ENCODE peak calls at places on chromosomes 3 and 15, in ten cellular contexts. One of them, this sample, is unnamed.

GRCh38 chr3:157906627-157907026 is 199.6 kb downstream of the SHOX2 start:
- DNase-seq in RWPE1: no peak
- DNase-seq in HCT116: no peak
- DNase-seq in colonic mucosa: no peak
- DNase-seq in PC-3: peak; percentile 57
- DNase-seq in lower lobe of right lung: no peak
- DNase-seq in mammary epithelial cell: peak; percentile 6
- DNase-seq in uterus: no peak
- DNase-seq in stomach: no peak
- DNase-seq in A549: no peak
- DNase-seq in this sample: no peak

GRCh38 chr3:195180490-195181106 is 90.4 kb downstream of the XXYLT1 start:
- DNase-seq in A549: no peak
- DNase-seq in mammary epithelial cell: no peak
- DNase-seq in HCT116: no peak
- DNase-seq in stomach: no peak
- DNase-seq in RWPE1: no peak
- DNase-seq in lower lobe of right lung: no peak
- DNase-seq in colonic mucosa: no peak
- DNase-seq in PC-3: no peak
- DNase-seq in uterus: peak; percentile 23
- DNase-seq in this sample: no peak

GRCh38 chr15:99504071-99504822 is 61.5 kb upstream of the MEF2A start:
- DNase-seq in uterus: no peak
- DNase-seq in stomach: no peak
- DNase-seq in colonic mucosa: no peak
- DNase-seq in RWPE1: no peak
- DNase-seq in A549: no peak
- DNase-seq in HCT116: no peak
- DNase-seq in lower lobe of right lung: no peak
- DNase-seq in PC-3: no peak
- DNase-seq in mammary epithelial cell: no peak
- DNase-seq in this sample: peak; percentile 33

GRCh38 chr15:83709246-83709645 is 55.3 kb downstream of the ADAMTSL3 start:
- DNase-seq in RWPE1: no peak
- DNase-seq in mammary epithelial cell: peak; percentile 86
- DNase-seq in lower lobe of right lung: no peak
- DNase-seq in PC-3: peak; percentile 80
- DNase-seq in HCT116: no peak
- DNase-seq in uterus: no peak
- DNase-seq in stomach: no peak
- DNase-seq in A549: no peak
- DNase-seq in colonic mucosa: no peak
- DNase-seq in this sample: no peak

GRCh38 chr15:36053746-36054145 is 507.8 kb upstream of the DPH6 start:
- DNase-seq in lower lobe of right lung: no peak
- DNase-seq in colonic mucosa: no peak
- DNase-seq in stomach: no peak
- DNase-seq in PC-3: peak; percentile 14
- DNase-seq in mammary epithelial cell: peak; percentile 3
- DNase-seq in uterus: no peak
- DNase-seq in HCT116: no peak
- DNase-seq in RWPE1: no peak
- DNase-seq in A549: no peak
- DNase-seq in this sample: no peak

GRCh38 chr3:143352031-143352623 is 232.6 kb downstream of the CHST2 start:
- DNase-seq in PC-3: no peak
- DNase-seq in mammary epithelial cell: no peak
- DNase-seq in uterus: no peak
- DNase-seq in stomach: no peak
- DNase-seq in HCT116: no peak
- DNase-seq in RWPE1: no peak
- DNase-seq in colonic mucosa: no peak
- DNase-seq in lower lobe of right lung: no peak
- DNase-seq in A549: no peak
- DNase-seq in this sample: no peak

GRCh38 chr3:88807471-88808090 is 299.8 kb upstream of the EPHA3 start:
- DNase-seq in PC-3: peak; percentile 45
- DNase-seq in mammary epithelial cell: peak; percentile 72
- DNase-seq in stomach: no peak
- DNase-seq in A549: no peak
- DNase-seq in colonic mucosa: no peak
- DNase-seq in lower lobe of right lung: no peak
- DNase-seq in uterus: no peak
- DNase-seq in HCT116: no peak
- DNase-seq in RWPE1: peak; percentile 47
- DNase-seq in this sample: no peak

GRCh38 chr15:58038426-58039106 is 26.9 kb downstream of the ALDH1A2 start:
- DNase-seq in PC-3: peak; percentile 96
- DNase-seq in stomach: peak; percentile 52
- DNase-seq in RWPE1: peak; percentile 46
- DNase-seq in colonic mucosa: peak; percentile 58
- DNase-seq in HCT116: no peak
- DNase-seq in uterus: no peak
- DNase-seq in A549: no peak
- DNase-seq in lower lobe of right lung: no peak
- DNase-seq in mammary epithelial cell: peak; percentile 84
- DNase-seq in this sample: no peak

GRCh38 chr3:71547254-71548198 is 36.0 kb downstream of the FOXP1 start:
- DNase-seq in HCT116: no peak
- DNase-seq in stomach: no peak
- DNase-seq in RWPE1: no peak
- DNase-seq in A549: no peak
- DNase-seq in mammary epithelial cell: no peak
- DNase-seq in PC-3: no peak
- DNase-seq in uterus: no peak
- DNase-seq in colonic mucosa: no peak
- DNase-seq in lower lobe of right lung: no peak
- DNase-seq in this sample: peak; percentile 89

GRCh38 chr15:40891810-40892448 is 2.3 kb upstream of the VPS18 start:
- DNase-seq in A549: no peak
- DNase-seq in lower lobe of right lung: no peak
- DNase-seq in stomach: peak; percentile 71
- DNase-seq in colonic mucosa: peak; percentile 76
- DNase-seq in PC-3: peak; percentile 81
- DNase-seq in HCT116: peak; percentile 53
- DNase-seq in RWPE1: peak; percentile 59
- DNase-seq in mammary epithelial cell: peak; percentile 75
- DNase-seq in uterus: no peak
- DNase-seq in this sample: peak; percentile 51

GRCh38 chr15:91909574-91909973 is 56.1 kb downstream of the SLCO3A1 start:
- DNase-seq in A549: no peak
- DNase-seq in colonic mucosa: no peak
- DNase-seq in uterus: no peak
- DNase-seq in RWPE1: no peak
- DNase-seq in HCT116: no peak
- DNase-seq in mammary epithelial cell: no peak
- DNase-seq in lower lobe of right lung: no peak
- DNase-seq in PC-3: no peak
- DNase-seq in stomach: no peak
- DNase-seq in this sample: no peak

GRCh38 chr15:65985387-65985786 is 116.1 kb downstream of the RAB11A start:
- DNase-seq in stomach: peak; percentile 31
- DNase-seq in mammary epithelial cell: no peak
- DNase-seq in uterus: no peak
- DNase-seq in lower lobe of right lung: no peak
- DNase-seq in colonic mucosa: no peak
- DNase-seq in RWPE1: no peak
- DNase-seq in A549: no peak
- DNase-seq in PC-3: no peak
- DNase-seq in HCT116: no peak
- DNase-seq in this sample: no peak

GRCh38 chr3:94083261-94083660 is 20.4 kb downstream of the NSUN3 start:
- DNase-seq in stomach: no peak
- DNase-seq in RWPE1: no peak
- DNase-seq in lower lobe of right lung: no peak
- DNase-seq in PC-3: no peak
- DNase-seq in A549: no peak
- DNase-seq in uterus: no peak
- DNase-seq in colonic mucosa: no peak
- DNase-seq in mammary epithelial cell: no peak
- DNase-seq in HCT116: no peak
- DNase-seq in this sample: no peak

GRCh38 chr3:80087769-80088168 is 320.0 kb upstream of the ROBO1 start:
- DNase-seq in uterus: no peak
- DNase-seq in RWPE1: peak; percentile 17
- DNase-seq in lower lobe of right lung: no peak
- DNase-seq in mammary epithelial cell: peak; percentile 42
- DNase-seq in stomach: no peak
- DNase-seq in PC-3: peak; percentile 80
- DNase-seq in A549: no peak
- DNase-seq in colonic mucosa: no peak
- DNase-seq in HCT116: no peak
- DNase-seq in this sample: no peak

GRCh38 chr3:12993623-12994356 is 79.4 kb downstream of the IQSEC1 start:
- DNase-seq in RWPE1: no peak
- DNase-seq in mammary epithelial cell: no peak
- DNase-seq in lower lobe of right lung: peak; percentile 65
- DNase-seq in HCT116: no peak
- DNase-seq in uterus: no peak
- DNase-seq in PC-3: peak; percentile 30
- DNase-seq in stomach: peak; percentile 46
- DNase-seq in colonic mucosa: peak; percentile 32
- DNase-seq in A549: peak; percentile 56
- DNase-seq in this sample: no peak

GRCh38 chr3:27426926-27427325 is 57.3 kb downstream of the SLC4A7 start:
- DNase-seq in lower lobe of right lung: no peak
- DNase-seq in mammary epithelial cell: no peak
- DNase-seq in uterus: no peak
- DNase-seq in stomach: no peak
- DNase-seq in colonic mucosa: no peak
- DNase-seq in A549: no peak
- DNase-seq in PC-3: no peak
- DNase-seq in RWPE1: no peak
- DNase-seq in HCT116: no peak
- DNase-seq in this sample: peak; percentile 6

GRCh38 chr15:74958320-74958907 is 1.8 kb upstream of the RPP25 start:
- DNase-seq in lower lobe of right lung: peak; percentile 81
- DNase-seq in uterus: peak; percentile 24
- DNase-seq in mammary epithelial cell: no peak
- DNase-seq in PC-3: peak; percentile 31
- DNase-seq in stomach: peak; percentile 81
- DNase-seq in colonic mucosa: peak; percentile 87
- DNase-seq in RWPE1: no peak
- DNase-seq in A549: peak; percentile 85
- DNase-seq in HCT116: no peak
- DNase-seq in this sample: no peak

GRCh38 chr3:97245201-97245910 is 431.0 kb downstream of the EPHA6 start:
- DNase-seq in PC-3: no peak
- DNase-seq in stomach: no peak
- DNase-seq in HCT116: no peak
- DNase-seq in colonic mucosa: no peak
- DNase-seq in mammary epithelial cell: no peak
- DNase-seq in A549: no peak
- DNase-seq in lower lobe of right lung: no peak
- DNase-seq in RWPE1: no peak
- DNase-seq in uterus: no peak
- DNase-seq in this sample: no peak

GRCh38 chr3:149390772-149391212 is 13.3 kb upstream of the TM4SF1 start:
- DNase-seq in stomach: no peak
- DNase-seq in HCT116: peak; percentile 58
- DNase-seq in uterus: no peak
- DNase-seq in RWPE1: peak; percentile 42
- DNase-seq in mammary epithelial cell: peak; percentile 91
- DNase-seq in lower lobe of right lung: no peak
- DNase-seq in PC-3: peak; percentile 99
- DNase-seq in A549: no peak
- DNase-seq in colonic mucosa: no peak
- DNase-seq in this sample: no peak

GRCh38 chr15:64806509-64806908 is 18.9 kb downstream of the PIF1 start:
- DNase-seq in HCT116: no peak
- DNase-seq in colonic mucosa: no peak
- DNase-seq in mammary epithelial cell: no peak
- DNase-seq in A549: no peak
- DNase-seq in lower lobe of right lung: no peak
- DNase-seq in PC-3: no peak
- DNase-seq in stomach: no peak
- DNase-seq in uterus: no peak
- DNase-seq in RWPE1: no peak
- DNase-seq in this sample: no peak
- H3K27ac ChIP-seq in HCT116: no peak overlapping the region
- H3K27ac ChIP-seq in colonic mucosa: no peak overlapping the region
- H3K27ac ChIP-seq in mammary epithelial cell: no peak overlapping the region
- H3K27ac ChIP-seq in A549: no peak overlapping the region
- H3K27ac ChIP-seq in lower lobe of right lung: no peak overlapping the region
- H3K27ac ChIP-seq in PC-3: no peak overlapping the region
- H3K27ac ChIP-seq in stomach: peak overlapping the region; percentile 66
- H3K27ac ChIP-seq in uterus: peak overlapping the region; percentile 82
- H3K27ac ChIP-seq in RWPE1: no peak overlapping the region
- H3K27ac ChIP-seq in this sample: no peak overlapping the region

GRCh38 chr3:102225407-102226132 is 209.2 kb upstream of the ZPLD1 start:
- DNase-seq in uterus: peak; percentile 17
- DNase-seq in HCT116: peak; percentile 56
- DNase-seq in PC-3: peak; percentile 89
- DNase-seq in colonic mucosa: no peak
- DNase-seq in A549: peak; percentile 33
- DNase-seq in RWPE1: peak; percentile 42
- DNase-seq in mammary epithelial cell: peak; percentile 69
- DNase-seq in stomach: no peak
- DNase-seq in lower lobe of right lung: no peak
- DNase-seq in this sample: no peak
- TF ChIP-seq CTCF in uterus: peak; percentile 65
- TF ChIP-seq CTCF in HCT116: peak; percentile 68
- TF ChIP-seq CTCF in PC-3: peak; percentile 92
- TF ChIP-seq CTCF in colonic mucosa: peak; percentile 35
- TF ChIP-seq CTCF in A549: peak; percentile 86
- TF ChIP-seq CTCF in RWPE1: peak; percentile 64
- TF ChIP-seq CTCF in mammary epithelial cell: peak; percentile 68
- TF ChIP-seq CTCF in stomach: peak; percentile 47
- TF ChIP-seq CTCF in lower lobe of right lung: peak; percentile 60
- TF ChIP-seq CTCF in this sample: no peak

DNA sequence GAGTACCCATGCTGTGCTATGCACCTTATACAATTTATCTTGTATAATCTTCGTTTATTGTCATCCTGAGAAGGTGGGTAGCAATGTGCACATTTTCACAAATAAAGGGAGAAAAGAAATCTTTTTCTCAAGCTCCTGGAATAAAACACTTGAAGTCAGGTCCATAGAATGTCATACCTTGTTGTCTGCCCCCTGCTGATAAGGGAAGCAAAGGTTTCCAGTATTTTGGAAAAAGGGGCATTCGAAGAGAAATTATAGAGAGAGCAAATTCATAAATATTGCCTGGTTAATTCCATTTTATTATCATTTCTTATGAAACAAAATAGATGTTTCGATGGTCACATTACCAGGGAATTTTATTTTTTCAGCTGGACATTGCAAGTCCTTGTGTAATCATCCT is 277.8 kb downstream of the RAP2B start:
- DNase-seq in mammary epithelial cell: no peak
- DNase-seq in RWPE1: no peak
- DNase-seq in stomach: no peak
- DNase-seq in lower lobe of right lung: no peak
- DNase-seq in A549: no peak
- DNase-seq in HCT116: no peak
- DNase-seq in uterus: no peak
- DNase-seq in colonic mucosa: no peak
- DNase-seq in PC-3: peak; percentile 48
- DNase-seq in this sample: no peak
- H3K27ac ChIP-seq in mammary epithelial cell: no peak overlapping the region
- H3K27ac ChIP-seq in RWPE1: no peak overlapping the region
- H3K27ac ChIP-seq in stomach: no peak overlapping the region
- H3K27ac ChIP-seq in lower lobe of right lung: no peak overlapping the region
- H3K27ac ChIP-seq in A549: no peak overlapping the region
- H3K27ac ChIP-seq in HCT116: no peak overlapping the region
- H3K27ac ChIP-seq in uterus: no peak overlapping the region
- H3K27ac ChIP-seq in colonic mucosa: no peak overlapping the region
- H3K27ac ChIP-seq in PC-3: no peak overlapping the region
- H3K27ac ChIP-seq in this sample: no peak overlapping the region

GRCh38 chr3:161371441-161372320 is at the start of gene SPTSSB:
- DNase-seq in uterus: no peak
- DNase-seq in colonic mucosa: peak; percentile 43
- DNase-seq in HCT116: peak; percentile 78
- DNase-seq in stomach: peak; percentile 77
- DNase-seq in lower lobe of right lung: peak; percentile 52
- DNase-seq in mammary epithelial cell: peak; percentile 72
- DNase-seq in PC-3: peak; percentile 96
- DNase-seq in A549: peak; percentile 20
- DNase-seq in RWPE1: peak; percentile 57
- DNase-seq in this sample: no peak
- TF ChIP-seq CTCF in uterus: no peak
- TF ChIP-seq CTCF in colonic mucosa: no peak
- TF ChIP-seq CTCF in HCT116: peak; percentile 29
- TF ChIP-seq CTCF in stomach: no peak
- TF ChIP-seq CTCF in lower lobe of right lung: no peak
- TF ChIP-seq CTCF in mammary epithelial cell: peak; percentile 26
- TF ChIP-seq CTCF in PC-3: peak; percentile 64
- TF ChIP-seq CTCF in A549: peak; percentile 39
- TF ChIP-seq CTCF in RWPE1: no peak
- TF ChIP-seq CTCF in this sample: no peak

This sample was measured in HL-60.